ENCODE peak calls at places on chromosome 10, in eight cellular contexts. T is SK-N-DZ; L is CD8-positive, alpha-beta T cell; P is Calu3; Q is NCI-H2029; O is activated CD8-positive, alpha-beta memory T cell treated with anti-CD3 and anti-CD28 coated beads, Interleukin-2, amount 50 U/mL, for 48 hours; E is amniotic epithelial cell; G is DMS 273 treated with DMSO at 0.1 percent for 48 hours. I is an unnamed sample.

GRCh38 chr10:10233256-10233655 is 784.4 kb upstream of the CELF2 start:
- DNase-seq in T (no peak), L (no peak), P (no peak), Q (no peak), O (no peak), E (no peak), G (no peak), I (peak; percentile 17)

GRCh38 chr10:59700709-59701108 is 8.9 kb downstream of the SLC16A9 start:
- DNase-seq in T (no peak), L (no peak), P (no peak), Q (no peak), O (no peak), E (no peak), G (no peak), I (no peak)

GRCh38 chr10:89118091-89118490 is 89.0 kb downstream of the CH25H start:
- DNase-seq in T (no peak), L (no peak), P (no peak), Q (no peak), O (no peak), E (peak; percentile 29), G (no peak), I (peak; percentile 94)

GRCh38 chr10:100998991-100999741 is 442 bp upstream of the LZTS2 start:
- DNase-seq in T (peak; percentile 75), L (peak; percentile 81), P (peak; percentile 74), Q (no peak), O (peak; percentile 92), E (peak; percentile 50), G (no peak), I (peak; percentile 68)

GRCh38 chr10:48932831-48933670 is 6.6 kb downstream of the LRRC18 start:
- DNase-seq in T (no peak), L (no peak), P (no peak), Q (no peak), O (peak; percentile 32), E (no peak), G (no peak), I (no peak)

GRCh38 chr10:59091239-59091638 is 85.2 kb upstream of the PHYHIPL start:
- DNase-seq in T (no peak), L (no peak), P (no peak), Q (no peak), O (no peak), E (no peak), G (no peak), I (no peak)

GRCh38 chr10:130802301-130802700 is 509.2 kb downstream of the TCERG1L start:
- DNase-seq in T (no peak), L (no peak), P (no peak), Q (peak; percentile 29), O (no peak), E (no peak), G (no peak), I (no peak)

GRCh38 chr10:8283986-8284385 is 229.5 kb downstream of the GATA3 start:
- DNase-seq in T (no peak), L (no peak), P (no peak), Q (no peak), O (no peak), E (peak; percentile 98), G (no peak), I (no peak)

GRCh38 chr10:107809889-107810288 is 645.4 kb upstream of the SORCS1 start:
- DNase-seq in T (no peak), L (no peak), P (no peak), Q (no peak), O (no peak), E (no peak), G (no peak), I (no peak)

GRCh38 chr10:116247701-116248100 is 25.3 kb downstream of the GFRA1 start:
- DNase-seq in T (no peak), L (no peak), P (no peak), Q (no peak), O (no peak), E (no peak), G (no peak), I (no peak)

GRCh38 chr10:99461230-99461629 is 30.8 kb upstream of the GOT1 start:
- DNase-seq in T (no peak), L (no peak), P (no peak), Q (no peak), O (no peak), E (peak; percentile 71), G (no peak), I (peak; percentile 91)

GRCh38 chr10:122178655-122179054 is 92.4 kb upstream of the BTBD16 start:
- DNase-seq in T (no peak), L (no peak), P (no peak), Q (no peak), O (no peak), E (no peak), G (no peak), I (no peak)

GRCh38 chr10:10869592-10869991 is 148.1 kb upstream of the CELF2 start:
- DNase-seq in T (no peak), L (no peak), P (no peak), Q (no peak), O (no peak), E (peak; percentile 24), G (no peak), I (peak; percentile 73)

GRCh38 chr10:125114761-125115391 is 45.5 kb downstream of the CTBP2 start:
- DNase-seq in T (no peak), L (no peak), P (no peak), Q (no peak), O (no peak), E (peak; percentile 68), G (no peak), I (no peak)

GRCh38 chr10:63297941-63298340 is 164.8 kb downstream of the NRBF2 start:
- DNase-seq in T (no peak), L (no peak), P (no peak), Q (no peak), O (no peak), E (no peak), G (no peak), I (no peak)

GRCh38 chr10:33133557-33133956 is 175.5 kb upstream of the ITGB1 start:
- DNase-seq in T (no peak), L (no peak), P (no peak), Q (no peak), O (peak; percentile 20), E (peak; percentile 56), G (no peak), I (no peak)

GRCh38 chr10:51879238-51879637 is 179.8 kb upstream of the CSTF2T start:
- DNase-seq in T (no peak), L (no peak), P (peak; percentile 3), Q (no peak), O (no peak), E (peak; percentile 99), G (peak; percentile 1), I (peak; percentile 99)

GRCh38 chr10:12067336-12067735 is 1.4 kb upstream of the DHTKD1 start:
- DNase-seq in T (no peak), L (no peak), P (no peak), Q (no peak), O (no peak), E (peak; percentile 88), G (no peak), I (peak; percentile 85)

GRCh38 chr10:7343040-7343439 is 67.8 kb downstream of the SFMBT2 start:
- DNase-seq in T (no peak), L (no peak), P (no peak), Q (no peak), O (no peak), E (no peak), G (no peak), I (no peak)

GRCh38 chr10:79146611-79147130 is 77.9 kb downstream of the ZMIZ1 start:
- DNase-seq in T (no peak), L (no peak), P (no peak), Q (peak; percentile 69), O (no peak), E (no peak), G (no peak), I (no peak)

GRCh38 chr10:96222441-96222840 is 48.9 kb downstream of the BLNK start:
- DNase-seq in T (no peak), L (no peak), P (no peak), Q (no peak), O (no peak), E (no peak), G (no peak), I (no peak)

GRCh38 chr10:98608417-98608816 is 161.7 kb upstream of the HPS1 start:
- DNase-seq in T (no peak), L (no peak), P (no peak), Q (no peak), O (no peak), E (no peak), G (no peak), I (no peak)

GRCh38 chr10:118698421-118698820 is 56.3 kb downstream of the CACUL1 start:
- DNase-seq in T (no peak), L (peak; percentile 77), P (peak; percentile 66), Q (no peak), O (peak; percentile 77), E (peak; percentile 76), G (no peak), I (peak; percentile 59)

GRCh38 chr10:131851332-131851731 is 49.5 kb upstream of the PPP2R2D start:
- DNase-seq in T (no peak), L (no peak), P (no peak), Q (no peak), O (peak; percentile 22), E (no peak), G (no peak), I (no peak)

GRCh38 chr10:50332108-50332846 is 81.0 kb upstream of the ASAH2 start:
- DNase-seq in T (no peak), L (no peak), P (no peak), Q (no peak), O (no peak), E (no peak), G (no peak), I (no peak)

GRCh38 chr10:234708-235406 is 99.6 kb downstream of the ZMYND11 start:
- DNase-seq in T (peak; percentile 43), L (no peak), P (no peak), Q (no peak), O (no peak), E (peak; percentile 17), G (no peak), I (peak; percentile 71)